ENCODE peak calls at places on chromosome 1, in eight cellular contexts. C is A549, I is astrocyte, K is iPS DF 6.9, H is right cardiac atrium, B is PC-3, Q is heart right ventricle, U is neural progenitor cell. W is an unnamed sample.

GRCh38 chr1:33429846-33430750 is 797 bp downstream of the PHC2 start:
- DNase-seq in C (peak), I (no peak), K (no peak), H (peak), B (peak), Q (peak), U (peak), W (peak)

GRCh38 chr1:68045511-68046180 is 4.8 kb downstream of the DIRAS3 start:
- DNase-seq in C (no peak), I (no peak), K (no peak), H (no peak), B (no peak), Q (no peak), U (no peak), W (no peak)

GRCh38 chr1:200351826-200352549 is 57.8 kb downstream of the ZNF281 start:
- DNase-seq in C (no peak), I (peak), K (no peak), H (no peak), B (no peak), Q (no peak), U (no peak), W (no peak)

GRCh38 chr1:42975561-42976225 is 17.0 kb upstream of the SLC2A1 start:
- DNase-seq in C (no peak), I (peak), K (no peak), H (no peak), B (no peak), Q (no peak), U (no peak), W (no peak)

GRCh38 chr1:71252900-71253299 is 172.1 kb upstream of the ZRANB2 start:
- DNase-seq in C (no peak), I (no peak), K (no peak), H (no peak), B (no peak), Q (no peak), U (no peak), W (no peak)

GRCh38 chr1:81801032-81801833 is 499 bp downstream of the ADGRL2 start:
- DNase-seq in C (peak), I (peak), K (peak), H (peak), B (peak), Q (peak), U (peak), W (peak)

GRCh38 chr1:178011101-178011828 is 41.4 kb upstream of the SEC16B start:
- DNase-seq in C (peak), I (peak), K (no peak), H (no peak), B (peak), Q (no peak), U (no peak), W (no peak)

GRCh38 chr1:213686983-213687382 is 300.8 kb upstream of the PROX1 start:
- DNase-seq in C (no peak), I (no peak), K (no peak), H (no peak), B (no peak), Q (no peak), U (no peak), W (no peak)

GRCh38 chr1:167752219-167752985 is 30.6 kb downstream of the MPZL1 start:
- DNase-seq in C (no peak), I (peak), K (no peak), H (no peak), B (peak), Q (no peak), U (no peak), W (no peak)

GRCh38 chr1:41618066-41618825 is 133.8 kb upstream of the EDN2 start:
- DNase-seq in C (no peak), I (no peak), K (no peak), H (peak), B (no peak), Q (peak), U (no peak), W (peak)

GRCh38 chr1:179976970-179977651 is 22.5 kb downstream of the CEP350 start:
- DNase-seq in C (no peak), I (no peak), K (no peak), H (no peak), B (no peak), Q (no peak), U (peak), W (no peak)

GRCh38 chr1:112866151-112866550 is 89.8 kb downstream of the SLC16A1 start:
- DNase-seq in C (peak), I (peak), K (no peak), H (no peak), B (peak), Q (no peak), U (no peak), W (no peak)

GRCh38 chr1:112868191-112868590 is 87.8 kb downstream of the SLC16A1 start:
- DNase-seq in C (no peak), I (no peak), K (no peak), H (no peak), B (no peak), Q (no peak), U (no peak), W (no peak)

GRCh38 chr1:112869895-112870294 is 86.1 kb downstream of the SLC16A1 start:
- DNase-seq in C (no peak), I (no peak), K (no peak), H (no peak), B (no peak), Q (no peak), U (no peak), W (no peak)

GRCh38 chr1:112870887-112871646 is 84.9 kb downstream of the SLC16A1 start:
- DNase-seq in C (no peak), I (no peak), K (no peak), H (no peak), B (no peak), Q (no peak), U (no peak), W (no peak)

DNA sequence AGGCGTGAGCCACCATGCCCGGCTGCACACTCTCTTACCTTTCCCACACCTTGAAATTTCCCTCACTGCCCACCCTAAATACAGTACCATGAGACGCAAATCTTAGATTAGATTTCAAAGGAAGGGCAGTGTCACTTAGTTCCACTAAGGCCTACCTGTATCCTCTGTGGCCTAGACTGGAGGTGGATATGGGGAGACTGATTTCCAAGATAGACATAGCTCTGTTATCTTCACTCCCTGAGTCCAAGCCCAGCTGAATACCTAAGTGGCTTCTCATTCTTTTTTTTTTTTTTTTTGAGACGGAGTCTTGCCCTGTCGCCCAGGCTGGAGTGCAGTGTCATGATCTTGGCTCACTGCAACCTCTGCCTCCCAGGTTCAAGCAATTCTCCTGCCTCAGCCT is 89.0 kb downstream of the SLC16A1 start:
- DNase-seq in C (no peak), I (no peak), K (no peak), H (no peak), B (no peak), Q (no peak), U (no peak), W (no peak)
- H3K27ac ChIP-seq in C (peak), I (peak), K (no peak), H (no peak), B (peak), Q (no peak), U (no peak), W (no peak)

GRCh38 chr1:147072371-147073061 is 99.8 kb downstream of the PRKAB2 start:
- DNase-seq in C (no peak), I (no peak), K (no peak), H (no peak), B (no peak), Q (no peak), U (peak), W (no peak)
- H3K4me3 ChIP-seq in C (no peak), I (peak), K (peak), H (peak), B (no peak), Q (peak), U (peak), W (no peak)

GRCh38 chr1:121459235-121459634 is 274.5 kb downstream of the SRGAP2C start:
- DNase-seq in C (no peak), I (no peak), K (no peak), H (no peak), B (no peak), Q (no peak), U (no peak), W (no peak)

GRCh38 chr1:121452484-121452883 is 267.7 kb downstream of the SRGAP2C start:
- DNase-seq in C (no peak), I (no peak), K (no peak), H (no peak), B (no peak), Q (no peak), U (no peak), W (no peak)

GRCh38 chr1:121458291-121459048 is 273.7 kb downstream of the SRGAP2C start:
- DNase-seq in C (no peak), I (no peak), K (no peak), H (no peak), B (no peak), Q (no peak), U (no peak), W (no peak)
- H3K27ac ChIP-seq in C (no peak), I (no peak), K (no peak), H (no peak), B (no peak), Q (no peak), U (no peak), W (no peak)

DNA sequence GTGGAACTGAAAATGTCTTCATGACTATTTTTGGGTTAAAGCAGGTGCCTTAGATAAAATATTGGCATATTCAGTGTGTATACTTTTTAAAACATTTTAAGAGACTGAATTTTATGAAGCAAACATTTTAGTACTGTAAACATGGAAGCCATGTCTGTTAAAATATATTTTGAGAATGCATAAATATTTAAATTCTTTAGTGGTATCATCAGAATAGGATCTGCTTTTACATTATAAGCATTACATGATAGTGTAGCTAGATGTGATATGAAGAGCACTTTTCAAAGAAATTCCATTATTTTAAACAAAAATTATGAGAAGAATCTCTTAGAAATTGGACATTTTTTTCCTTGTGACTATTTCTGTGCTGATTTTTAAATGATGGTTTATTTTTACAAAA is 48.1 kb upstream of the C1orf146 start:
- DNase-seq in C (no peak), I (no peak), K (no peak), H (no peak), B (no peak), Q (no peak), U (no peak), W (no peak)
- H3K4me3 ChIP-seq in C (no peak), I (no peak), K (no peak), H (no peak), B (no peak), Q (no peak), U (no peak), W (no peak)

DNA sequence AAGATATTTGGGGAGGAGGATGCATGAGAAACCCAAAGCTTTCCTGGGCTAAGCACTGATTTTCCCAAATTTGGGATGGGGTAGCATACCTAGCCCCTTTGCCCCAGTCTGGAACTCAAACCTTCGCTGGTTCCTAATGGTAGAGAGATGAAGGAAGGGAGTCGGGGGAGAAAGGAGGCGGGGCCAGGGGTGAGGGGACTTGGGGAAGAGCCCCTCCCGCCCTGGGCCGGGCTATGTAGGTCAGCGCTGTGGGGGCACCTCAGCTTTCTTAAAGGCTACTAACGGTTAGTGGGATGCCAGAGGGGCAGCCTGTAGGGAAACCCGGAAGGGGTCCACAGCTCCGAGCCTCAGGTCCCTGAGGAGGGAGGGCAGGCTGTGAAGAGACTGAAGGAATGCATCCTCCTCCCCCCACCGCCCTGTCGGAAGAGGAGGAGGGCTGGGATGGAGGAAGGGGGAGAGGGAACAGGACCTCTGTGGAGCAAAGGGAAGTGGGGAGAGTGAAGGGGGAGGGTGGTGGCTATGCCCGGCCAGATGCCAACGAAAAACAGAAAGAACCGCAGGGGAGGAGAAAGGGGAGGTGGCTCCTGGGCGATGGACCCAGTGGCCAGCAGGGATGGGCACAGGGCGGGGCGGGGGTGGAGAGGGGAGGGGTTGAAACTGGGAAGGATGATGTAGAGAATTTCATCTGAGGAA is 1.3 kb downstream of the CADM3 start:
- DNase-seq in C (no peak), I (no peak), K (no peak), H (peak), B (no peak), Q (no peak), U (peak), W (no peak)
- H3K27ac ChIP-seq in C (no peak), I (no peak), K (no peak), H (no peak), B (no peak), Q (no peak), U (no peak), W (no peak)

DNA sequence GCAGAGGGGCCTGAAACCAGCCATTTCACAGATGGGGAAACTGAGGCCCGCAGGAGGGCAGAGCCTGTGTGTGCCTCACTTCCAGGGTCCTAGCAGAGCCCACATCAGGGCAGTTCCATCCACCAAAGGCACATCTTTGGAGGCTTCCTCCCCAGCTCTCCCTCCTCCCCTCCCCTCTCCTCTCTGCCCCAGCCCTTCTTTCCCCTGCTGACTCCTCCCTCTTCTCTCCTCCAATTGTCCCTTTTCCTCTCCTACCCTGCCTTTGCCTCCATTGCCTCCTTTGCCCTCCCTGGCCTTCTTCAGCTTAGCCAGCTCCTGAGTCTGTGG is 56.6 kb downstream of the TMEM53 start:
- DNase-seq in C (no peak), I (no peak), K (no peak), H (no peak), B (no peak), Q (no peak), U (no peak), W (no peak)
- H3K4me3 ChIP-seq in C (no peak), I (no peak), K (no peak), H (no peak), B (no peak), Q (no peak), U (peak), W (no peak)

GRCh38 chr1:27342778-27343638 is 1.2 kb downstream of the SYTL1 start:
- DNase-seq in C (no peak), I (no peak), K (no peak), H (peak), B (peak), Q (no peak), U (peak), W (no peak)
- H3K27ac ChIP-seq in C (peak), I (no peak), K (no peak), H (no peak), B (peak), Q (no peak), U (peak), W (no peak)

W was measured in uterus.